ENCODE peak calls at places on chromosomes 16 and 17, in nine cellular contexts. E is fibroblast of lung, L is NCI-H1092, A is AG09319, O is NCI-H1417, Y is non-pigmented ciliary epithelial cell, V is adrenal gland, W is tibial artery, S is esophagus muscularis mucosa. Q is an unnamed sample.

GRCh38 chr16:84585886-84586285 is 32.0 kb downstream of the COTL1 start:
- DNase-seq in E (no peak), L (no peak), A (no peak), O (no peak), Y (no peak), V (no peak), W (no peak), S (no peak), Q (no peak)

GRCh38 chr16:64892843-64893242 is 229.0 kb downstream of the CDH11 start:
- DNase-seq in E (peak; percentile 96), L (no peak), A (peak; percentile 50), O (no peak), Y (peak; percentile 63), V (no peak), W (no peak), S (no peak), Q (no peak)

GRCh38 chr17:31558748-31559646 is 167.5 kb downstream of the RAB11FIP4 start:
- DNase-seq in E (peak; percentile 76), L (peak; percentile 62), A (no peak), O (peak; percentile 92), Y (no peak), V (peak; percentile 81), W (peak; percentile 73), S (no peak), Q (no peak)

GRCh38 chr17:14559720-14560119 is 258.8 kb downstream of the HS3ST3B1 start:
- DNase-seq in E (no peak), L (no peak), A (no peak), O (no peak), Y (no peak), V (no peak), W (no peak), S (no peak), Q (no peak)

GRCh38 chr17:22516861-22517636 is 824.7 kb downstream of the KCNJ18 start:
- DNase-seq in E (no peak), L (no peak), A (no peak), O (no peak), Y (no peak), V (no peak), W (no peak), S (no peak), Q (no peak)

GRCh38 chr17:78337244-78338109 is 22.4 kb downstream of the SOCS3 start:
- DNase-seq in E (peak; percentile 79), L (no peak), A (no peak), O (no peak), Y (no peak), V (no peak), W (no peak), S (no peak), Q (peak; percentile 90)

GRCh38 chr17:51397361-51398127 is 137.2 kb downstream of the UTP18 start:
- DNase-seq in E (peak; percentile 52), L (no peak), A (no peak), O (no peak), Y (peak; percentile 37), V (no peak), W (no peak), S (no peak), Q (no peak)

GRCh38 chr17:58364270-58364942 is 12.4 kb upstream of the SUPT4H1 start:
- DNase-seq in E (no peak), L (no peak), A (no peak), O (no peak), Y (no peak), V (peak; percentile 68), W (no peak), S (no peak), Q (no peak)

GRCh38 chr17:21019976-21020575 is 22.7 kb downstream of the USP22 start:
- DNase-seq in E (no peak), L (no peak), A (no peak), O (no peak), Y (no peak), V (no peak), W (no peak), S (no peak), Q (no peak)

GRCh38 chr16:56370836-56371235 is 54.5 kb downstream of the AMFR start:
- DNase-seq in E (no peak), L (no peak), A (no peak), O (no peak), Y (no peak), V (peak; percentile 54), W (no peak), S (peak; percentile 50), Q (no peak)

GRCh38 chr16:85314633-85315032 is 202.4 kb upstream of the CIBAR2 start:
- DNase-seq in E (no peak), L (no peak), A (no peak), O (no peak), Y (no peak), V (no peak), W (no peak), S (no peak), Q (no peak)

GRCh38 chr17:50263293-50264262 is 10.7 kb upstream of the TMEM92 start:
- DNase-seq in E (no peak), L (no peak), A (no peak), O (no peak), Y (no peak), V (peak; percentile 6), W (no peak), S (no peak), Q (peak; percentile 45)

GRCh38 chr16:77784441-77785356 is 3.7 kb upstream of the VAT1L start:
- DNase-seq in E (no peak), L (no peak), A (no peak), O (no peak), Y (no peak), V (no peak), W (no peak), S (no peak), Q (no peak)

GRCh38 chr17:7292194-7292593 is 2.2 kb downstream of the YBX2 start:
- DNase-seq in E (no peak), L (no peak), A (no peak), O (no peak), Y (no peak), V (no peak), W (no peak), S (no peak), Q (no peak)

GRCh38 chr16:89140981-89141883 is 30.3 kb upstream of the CDH15 start:
- DNase-seq in E (no peak), L (no peak), A (no peak), O (no peak), Y (no peak), V (no peak), W (no peak), S (no peak), Q (peak; percentile 52)

GRCh38 chr17:21375757-21376584 is at the start of gene KCNJ12:
- DNase-seq in E (peak; percentile 26), L (no peak), A (no peak), O (peak; percentile 48), Y (no peak), V (no peak), W (no peak), S (no peak), Q (no peak)

GRCh38 chr17:1196946-1197345 is 17.2 kb upstream of the ABR start:
- DNase-seq in E (no peak), L (no peak), A (no peak), O (no peak), Y (no peak), V (no peak), W (no peak), S (no peak), Q (no peak)

GRCh38 chr16:71473891-71474290 is 11.8 kb upstream of the ZNF23 start:
- DNase-seq in E (peak; percentile 13), L (no peak), A (no peak), O (no peak), Y (no peak), V (no peak), W (no peak), S (no peak), Q (no peak)

GRCh38 chr16:28531777-28532744 is 6.7 kb downstream of the NUPR1 start:
- DNase-seq in E (no peak), L (no peak), A (no peak), O (no peak), Y (no peak), V (peak; percentile 86), W (peak; percentile 92), S (no peak), Q (no peak)

GRCh38 chr16:79173910-79174309 is 426.6 kb downstream of the MAF start:
- DNase-seq in E (no peak), L (no peak), A (no peak), O (no peak), Y (no peak), V (no peak), W (no peak), S (no peak), Q (no peak)

GRCh38 chr17:49055181-49055927 is 58.2 kb downstream of the IGF2BP1 start:
- DNase-seq in E (no peak), L (no peak), A (no peak), O (no peak), Y (no peak), V (no peak), W (no peak), S (no peak), Q (no peak)

GRCh38 chr17:10114931-10115535 is 83.4 kb downstream of the GAS7 start:
- DNase-seq in E (peak; percentile 87), L (no peak), A (peak; percentile 89), O (no peak), Y (peak; percentile 79), V (peak; percentile 93), W (peak; percentile 97), S (peak; percentile 98), Q (no peak)

GRCh38 chr16:78689031-78689430 is 589.6 kb downstream of the WWOX start:
- DNase-seq in E (no peak), L (no peak), A (no peak), O (no peak), Y (no peak), V (peak; percentile 63), W (no peak), S (no peak), Q (no peak)

GRCh38 chr17:82613283-82614094 is 34.8 kb downstream of the WDR45B start:
- DNase-seq in E (no peak), L (no peak), A (no peak), O (peak; percentile 15), Y (no peak), V (no peak), W (no peak), S (no peak), Q (no peak)

GRCh38 chr17:31466096-31466495 is 74.6 kb downstream of the RAB11FIP4 start:
- DNase-seq in E (no peak), L (no peak), A (no peak), O (no peak), Y (no peak), V (no peak), W (no peak), S (no peak), Q (no peak)

GRCh38 chr17:3693099-3693498 is 2.9 kb downstream of the P2RX5 start:
- DNase-seq in E (no peak), L (no peak), A (no peak), O (no peak), Y (no peak), V (no peak), W (no peak), S (no peak), Q (no peak)

GRCh38 chr17:35244345-35245195 is 1.7 kb downstream of the SLFN5 start:
- DNase-seq in E (peak; percentile 73), L (no peak), A (peak; percentile 83), O (no peak), Y (peak; percentile 55), V (peak; percentile 77), W (peak; percentile 92), S (peak; percentile 95), Q (peak; percentile 86)